ENCODE peak calls at places on chromosomes 6 and 20, in ten cellular contexts. One of them, this sample, is unnamed.

GRCh38 chr6:122589115-122589514 is 21.1 kb upstream of the PKIB start:
- DNase-seq in NCI-H1105 treated with DMSO at 0.1 percent for 48 hours: no peak
- DNase-seq in nephron progenitor cell: no peak
- DNase-seq in EL: no peak
- DNase-seq in COR-L47: no peak
- DNase-seq in kidney: no peak
- DNase-seq in HCT116: no peak
- DNase-seq in hypothalamus: no peak
- DNase-seq in A673: no peak
- DNase-seq in ovary: no peak
- DNase-seq in this sample: no peak

GRCh38 chr20:13990465-13990864 is at the start of gene SEL1L2:
- DNase-seq in A673: no peak
- DNase-seq in kidney: no peak
- DNase-seq in NCI-H1105 treated with DMSO at 0.1 percent for 48 hours: peak; percentile 16
- DNase-seq in nephron progenitor cell: peak; percentile 27
- DNase-seq in HCT116: no peak
- DNase-seq in EL: no peak
- DNase-seq in COR-L47: peak; percentile 36
- DNase-seq in hypothalamus: peak; percentile 3
- DNase-seq in ovary: no peak
- DNase-seq in this sample: no peak

GRCh38 chr6:135850882-135851281 is 619 bp upstream of the PDE7B start:
- DNase-seq in NCI-H1105 treated with DMSO at 0.1 percent for 48 hours: no peak
- DNase-seq in COR-L47: no peak
- DNase-seq in nephron progenitor cell: no peak
- DNase-seq in ovary: no peak
- DNase-seq in EL: peak; percentile 23
- DNase-seq in HCT116: no peak
- DNase-seq in kidney: no peak
- DNase-seq in hypothalamus: no peak
- DNase-seq in A673: no peak
- DNase-seq in this sample: no peak

GRCh38 chr20:25052255-25053206 is 5.4 kb downstream of the ACSS1 start:
- DNase-seq in EL: peak; percentile 20
- DNase-seq in kidney: peak; percentile 69
- DNase-seq in HCT116: no peak
- DNase-seq in nephron progenitor cell: no peak
- DNase-seq in ovary: peak; percentile 69
- DNase-seq in A673: no peak
- DNase-seq in hypothalamus: no peak
- DNase-seq in NCI-H1105 treated with DMSO at 0.1 percent for 48 hours: no peak
- DNase-seq in COR-L47: no peak
- DNase-seq in this sample: no peak

GRCh38 chr6:47083586-47084047 is 41.5 kb upstream of the ADGRF1 start:
- DNase-seq in nephron progenitor cell: peak; percentile 12
- DNase-seq in COR-L47: peak; percentile 89
- DNase-seq in hypothalamus: peak; percentile 12
- DNase-seq in ovary: peak; percentile 95
- DNase-seq in NCI-H1105 treated with DMSO at 0.1 percent for 48 hours: peak; percentile 91
- DNase-seq in A673: peak; percentile 85
- DNase-seq in EL: peak; percentile 38
- DNase-seq in HCT116: no peak
- DNase-seq in kidney: peak; percentile 96
- DNase-seq in this sample: peak; percentile 47

GRCh38 chr6:118663993-118664985 is 12.9 kb upstream of the CEP85L start:
- DNase-seq in kidney: no peak
- DNase-seq in COR-L47: no peak
- DNase-seq in NCI-H1105 treated with DMSO at 0.1 percent for 48 hours: no peak
- DNase-seq in A673: no peak
- DNase-seq in HCT116: no peak
- DNase-seq in EL: peak; percentile 11
- DNase-seq in ovary: no peak
- DNase-seq in nephron progenitor cell: no peak
- DNase-seq in hypothalamus: no peak
- DNase-seq in this sample: no peak

GRCh38 chr6:21305827-21306469 is 287.6 kb upstream of the SOX4 start:
- DNase-seq in HCT116: no peak
- DNase-seq in kidney: no peak
- DNase-seq in nephron progenitor cell: no peak
- DNase-seq in ovary: no peak
- DNase-seq in hypothalamus: no peak
- DNase-seq in NCI-H1105 treated with DMSO at 0.1 percent for 48 hours: no peak
- DNase-seq in EL: peak; percentile 33
- DNase-seq in COR-L47: no peak
- DNase-seq in A673: peak; percentile 62
- DNase-seq in this sample: no peak

GRCh38 chr6:29828471-29828797 is 809 bp downstream of the HLA-G start:
- DNase-seq in COR-L47: no peak
- DNase-seq in NCI-H1105 treated with DMSO at 0.1 percent for 48 hours: no peak
- DNase-seq in A673: no peak
- DNase-seq in nephron progenitor cell: peak; percentile 38
- DNase-seq in hypothalamus: no peak
- DNase-seq in ovary: no peak
- DNase-seq in kidney: no peak
- DNase-seq in EL: no peak
- DNase-seq in HCT116: no peak
- DNase-seq in this sample: no peak

GRCh38 chr20:25280051-25280573 is 32.2 kb downstream of the PYGB start:
- DNase-seq in ovary: peak; percentile 17
- DNase-seq in kidney: peak; percentile 84
- DNase-seq in HCT116: no peak
- DNase-seq in COR-L47: peak; percentile 94
- DNase-seq in hypothalamus: no peak
- DNase-seq in EL: no peak
- DNase-seq in A673: no peak
- DNase-seq in nephron progenitor cell: no peak
- DNase-seq in NCI-H1105 treated with DMSO at 0.1 percent for 48 hours: peak; percentile 87
- DNase-seq in this sample: no peak

GRCh38 chr20:35012227-35013069 is 56.8 kb downstream of the MYH7B start:
- DNase-seq in HCT116: no peak
- DNase-seq in hypothalamus: no peak
- DNase-seq in A673: no peak
- DNase-seq in NCI-H1105 treated with DMSO at 0.1 percent for 48 hours: no peak
- DNase-seq in nephron progenitor cell: no peak
- DNase-seq in kidney: no peak
- DNase-seq in ovary: peak; percentile 34
- DNase-seq in COR-L47: no peak
- DNase-seq in EL: no peak
- DNase-seq in this sample: no peak

GRCh38 chr20:5991623-5992441 is 41.4 kb downstream of the MCM8 start:
- DNase-seq in EL: peak; percentile 81
- DNase-seq in HCT116: no peak
- DNase-seq in NCI-H1105 treated with DMSO at 0.1 percent for 48 hours: no peak
- DNase-seq in hypothalamus: no peak
- DNase-seq in kidney: no peak
- DNase-seq in A673: no peak
- DNase-seq in COR-L47: no peak
- DNase-seq in nephron progenitor cell: no peak
- DNase-seq in ovary: no peak
- DNase-seq in this sample: no peak

GRCh38 chr6:104118274-104118673 is 741.4 kb downstream of the HACE1 start:
- DNase-seq in kidney: no peak
- DNase-seq in EL: peak; percentile 71
- DNase-seq in NCI-H1105 treated with DMSO at 0.1 percent for 48 hours: no peak
- DNase-seq in hypothalamus: no peak
- DNase-seq in A673: peak; percentile 3
- DNase-seq in COR-L47: no peak
- DNase-seq in ovary: no peak
- DNase-seq in HCT116: peak; percentile 23
- DNase-seq in nephron progenitor cell: no peak
- DNase-seq in this sample: no peak

GRCh38 chr6:24564081-24564480 is 69.3 kb downstream of the ALDH5A1 start:
- DNase-seq in COR-L47: no peak
- DNase-seq in nephron progenitor cell: no peak
- DNase-seq in EL: no peak
- DNase-seq in A673: no peak
- DNase-seq in HCT116: no peak
- DNase-seq in NCI-H1105 treated with DMSO at 0.1 percent for 48 hours: no peak
- DNase-seq in hypothalamus: no peak
- DNase-seq in ovary: no peak
- DNase-seq in kidney: no peak
- DNase-seq in this sample: no peak

GRCh38 chr6:39086294-39086693 is 28.7 kb downstream of the SAYSD1 start:
- DNase-seq in hypothalamus: no peak
- DNase-seq in nephron progenitor cell: no peak
- DNase-seq in kidney: no peak
- DNase-seq in A673: no peak
- DNase-seq in COR-L47: no peak
- DNase-seq in EL: no peak
- DNase-seq in HCT116: no peak
- DNase-seq in ovary: no peak
- DNase-seq in NCI-H1105 treated with DMSO at 0.1 percent for 48 hours: no peak
- DNase-seq in this sample: no peak

GRCh38 chr6:136284909-136285308 is 4.7 kb downstream of the BCLAF1 start:
- DNase-seq in nephron progenitor cell: no peak
- DNase-seq in HCT116: no peak
- DNase-seq in hypothalamus: no peak
- DNase-seq in COR-L47: no peak
- DNase-seq in ovary: no peak
- DNase-seq in EL: peak; percentile 52
- DNase-seq in kidney: no peak
- DNase-seq in A673: peak; percentile 52
- DNase-seq in NCI-H1105 treated with DMSO at 0.1 percent for 48 hours: no peak
- DNase-seq in this sample: no peak

GRCh38 chr6:31169123-31169857 is 1.2 kb downstream of the POU5F1 start:
- DNase-seq in HCT116: no peak
- DNase-seq in A673: no peak
- DNase-seq in ovary: no peak
- DNase-seq in NCI-H1105 treated with DMSO at 0.1 percent for 48 hours: no peak
- DNase-seq in COR-L47: no peak
- DNase-seq in nephron progenitor cell: no peak
- DNase-seq in EL: peak; percentile 28
- DNase-seq in kidney: no peak
- DNase-seq in hypothalamus: no peak
- DNase-seq in this sample: no peak

GRCh38 chr6:40931927-40932326 is 107.1 kb downstream of the UNC5CL start:
- DNase-seq in COR-L47: no peak
- DNase-seq in EL: peak; percentile 61
- DNase-seq in ovary: no peak
- DNase-seq in A673: no peak
- DNase-seq in nephron progenitor cell: no peak
- DNase-seq in hypothalamus: no peak
- DNase-seq in kidney: no peak
- DNase-seq in HCT116: no peak
- DNase-seq in NCI-H1105 treated with DMSO at 0.1 percent for 48 hours: no peak
- DNase-seq in this sample: no peak

GRCh38 chr6:139349464-139350020 is 24.9 kb downstream of the CITED2 start:
- DNase-seq in ovary: no peak
- DNase-seq in EL: no peak
- DNase-seq in A673: no peak
- DNase-seq in COR-L47: no peak
- DNase-seq in NCI-H1105 treated with DMSO at 0.1 percent for 48 hours: no peak
- DNase-seq in nephron progenitor cell: no peak
- DNase-seq in kidney: no peak
- DNase-seq in HCT116: no peak
- DNase-seq in hypothalamus: no peak
- DNase-seq in this sample: no peak

GRCh38 chr6:68639211-68639610 is 4.1 kb downstream of the ADGRB3 start:
- DNase-seq in HCT116: no peak
- DNase-seq in EL: no peak
- DNase-seq in hypothalamus: no peak
- DNase-seq in NCI-H1105 treated with DMSO at 0.1 percent for 48 hours: no peak
- DNase-seq in kidney: no peak
- DNase-seq in A673: no peak
- DNase-seq in COR-L47: no peak
- DNase-seq in ovary: no peak
- DNase-seq in nephron progenitor cell: no peak
- DNase-seq in this sample: no peak

GRCh38 chr20:40467703-40468411 is 221.2 kb downstream of the MAFB start:
- DNase-seq in COR-L47: no peak
- DNase-seq in A673: no peak
- DNase-seq in ovary: no peak
- DNase-seq in HCT116: no peak
- DNase-seq in NCI-H1105 treated with DMSO at 0.1 percent for 48 hours: no peak
- DNase-seq in kidney: no peak
- DNase-seq in nephron progenitor cell: no peak
- DNase-seq in hypothalamus: no peak
- DNase-seq in EL: no peak
- DNase-seq in this sample: no peak

GRCh38 chr20:14700641-14700965 is 363.2 kb upstream of the FLRT3 start:
- DNase-seq in HCT116: no peak
- DNase-seq in hypothalamus: no peak
- DNase-seq in nephron progenitor cell: no peak
- DNase-seq in EL: peak; percentile 15
- DNase-seq in ovary: no peak
- DNase-seq in kidney: no peak
- DNase-seq in COR-L47: no peak
- DNase-seq in NCI-H1105 treated with DMSO at 0.1 percent for 48 hours: no peak
- DNase-seq in A673: no peak
- DNase-seq in this sample: no peak

GRCh38 chr6:87837444-87837843 is 135.4 kb upstream of the AKIRIN2 start:
- DNase-seq in EL: no peak
- DNase-seq in NCI-H1105 treated with DMSO at 0.1 percent for 48 hours: no peak
- DNase-seq in ovary: no peak
- DNase-seq in COR-L47: no peak
- DNase-seq in nephron progenitor cell: no peak
- DNase-seq in A673: no peak
- DNase-seq in kidney: no peak
- DNase-seq in HCT116: no peak
- DNase-seq in hypothalamus: no peak
- DNase-seq in this sample: no peak

GRCh38 chr20:15296422-15296821 is 959.0 kb upstream of the FLRT3 start:
- DNase-seq in A673: no peak
- DNase-seq in nephron progenitor cell: no peak
- DNase-seq in kidney: no peak
- DNase-seq in HCT116: no peak
- DNase-seq in COR-L47: no peak
- DNase-seq in ovary: no peak
- DNase-seq in NCI-H1105 treated with DMSO at 0.1 percent for 48 hours: no peak
- DNase-seq in hypothalamus: no peak
- DNase-seq in EL: no peak
- DNase-seq in this sample: no peak

GRCh38 chr20:17835941-17836861 is 132.4 kb downstream of the SNX5 start:
- DNase-seq in kidney: peak; percentile 89
- DNase-seq in EL: peak; percentile 77
- DNase-seq in ovary: peak; percentile 77
- DNase-seq in HCT116: no peak
- DNase-seq in hypothalamus: no peak
- DNase-seq in A673: no peak
- DNase-seq in COR-L47: no peak
- DNase-seq in nephron progenitor cell: no peak
- DNase-seq in NCI-H1105 treated with DMSO at 0.1 percent for 48 hours: no peak
- DNase-seq in this sample: no peak

GRCh38 chr6:33668914-33669313 is 42.6 kb downstream of the UQCC2 start:
- DNase-seq in nephron progenitor cell: no peak
- DNase-seq in hypothalamus: no peak
- DNase-seq in EL: no peak
- DNase-seq in COR-L47: no peak
- DNase-seq in kidney: no peak
- DNase-seq in HCT116: no peak
- DNase-seq in A673: no peak
- DNase-seq in NCI-H1105 treated with DMSO at 0.1 percent for 48 hours: no peak
- DNase-seq in ovary: no peak
- DNase-seq in this sample: no peak

GRCh38 chr20:2283706-2284423 is 11.9 kb upstream of the TGM3 start:
- DNase-seq in HCT116: no peak
- DNase-seq in A673: no peak
- DNase-seq in kidney: no peak
- DNase-seq in NCI-H1105 treated with DMSO at 0.1 percent for 48 hours: no peak
- DNase-seq in hypothalamus: no peak
- DNase-seq in ovary: no peak
- DNase-seq in nephron progenitor cell: no peak
- DNase-seq in COR-L47: no peak
- DNase-seq in EL: peak; percentile 61
- DNase-seq in this sample: no peak

GRCh38 chr6:136956590-136957573 is 34.8 kb downstream of the SLC35D3 start:
- DNase-seq in COR-L47: peak; percentile 66
- DNase-seq in NCI-H1105 treated with DMSO at 0.1 percent for 48 hours: peak; percentile 86
- DNase-seq in A673: peak; percentile 44
- DNase-seq in nephron progenitor cell: peak; percentile 30
- DNase-seq in EL: no peak
- DNase-seq in hypothalamus: no peak
- DNase-seq in kidney: no peak
- DNase-seq in ovary: no peak
- DNase-seq in HCT116: no peak
- DNase-seq in this sample: peak; percentile 96

GRCh38 chr6:103797738-103798137 is 1062.0 kb downstream of the HACE1 start:
- DNase-seq in HCT116: no peak
- DNase-seq in A673: peak; percentile 69
- DNase-seq in EL: no peak
- DNase-seq in NCI-H1105 treated with DMSO at 0.1 percent for 48 hours: no peak
- DNase-seq in kidney: no peak
- DNase-seq in hypothalamus: no peak
- DNase-seq in COR-L47: peak; percentile 40
- DNase-seq in nephron progenitor cell: no peak
- DNase-seq in ovary: no peak
- DNase-seq in this sample: peak; percentile 38